ENCODE peak calls at places on chromosomes 7 and 10, in six cellular contexts. J is NCI-H2107, W is HT1080, Z is stomach, N is NCI-H526 treated with DMSO at 0.1 percent for 48 hours, X is islet precursor cell. U is an unnamed sample.

GRCh38 chr7:100867040-100867795 is at the start of gene TRIP6:
- DNase-seq in X (peak), J (no peak), W (peak), Z (peak), N (no peak), U (peak)

GRCh38 chr10:132041340-132041739 is 24.4 kb upstream of the JAKMIP3 start:
- DNase-seq in Z (no peak), J (no peak), N (no peak), X (no peak), W (no peak), U (no peak)

GRCh38 chr7:134724606-134725005 is 54.8 kb upstream of the CALD1 start:
- DNase-seq in Z (no peak), J (no peak), X (no peak), W (peak), N (no peak), U (no peak)

GRCh38 chr7:1663243-1663642 is 6.8 kb upstream of the ELFN1 start:
- DNase-seq in W (no peak), J (no peak), Z (no peak), X (peak), N (no peak), U (peak)

GRCh38 chr10:77357611-77358010 is 280.0 kb downstream of the KCNMA1 start:
- DNase-seq in N (no peak), J (no peak), Z (no peak), W (peak), X (no peak), U (no peak)

GRCh38 chr10:25725917-25726716 is 207.9 kb upstream of the MYO3A start:
- DNase-seq in J (peak), X (peak), Z (no peak), N (peak), W (peak), U (no peak)

GRCh38 chr7:108045154-108045553 is 42.2 kb upstream of the LAMB1 start:
- DNase-seq in Z (no peak), X (no peak), J (no peak), W (no peak), N (no peak), U (no peak)

GRCh38 chr7:106010331-106010730 is 47.3 kb downstream of the CDHR3 start:
- DNase-seq in J (no peak), Z (no peak), W (no peak), X (no peak), N (peak), U (no peak)

U was measured in type B pancreatic cell.